ENCODE peak calls at places on chromosomes 12 and 14, in seven cellular contexts. One of them, this sample, is unnamed.

GRCh38 chr12:24921251-24922038 is 27.5 kb downstream of the BCAT1 start:
- DNase-seq in MCF 10A: no peak
- DNase-seq in AG09309: no peak
- DNase-seq in astrocyte of the spinal cord: peak; percentile 19
- DNase-seq in CD8-positive, alpha-beta T cell: no peak
- DNase-seq in fibroblast of mammary gland: peak; percentile 48
- DNase-seq in GM12865: no peak
- DNase-seq in this sample: peak; percentile 50

GRCh38 chr12:95623554-95624170 is 72.4 kb upstream of the USP44 start:
- DNase-seq in astrocyte of the spinal cord: peak; percentile 83
- DNase-seq in fibroblast of mammary gland: peak; percentile 85
- DNase-seq in MCF 10A: peak; percentile 90
- DNase-seq in GM12865: peak; percentile 66
- DNase-seq in CD8-positive, alpha-beta T cell: no peak
- DNase-seq in AG09309: peak; percentile 90
- DNase-seq in this sample: peak; percentile 91

GRCh38 chr12:40054554-40055226 is 51.2 kb downstream of the SLC2A13 start:
- DNase-seq in astrocyte of the spinal cord: peak; percentile 75
- DNase-seq in AG09309: peak; percentile 53
- DNase-seq in CD8-positive, alpha-beta T cell: no peak
- DNase-seq in GM12865: no peak
- DNase-seq in MCF 10A: peak; percentile 61
- DNase-seq in fibroblast of mammary gland: peak; percentile 85
- DNase-seq in this sample: peak; percentile 81

GRCh38 chr12:119179335-119180021 is 747 bp downstream of the HSPB8 start:
- DNase-seq in MCF 10A: peak; percentile 12
- DNase-seq in fibroblast of mammary gland: peak; percentile 58
- DNase-seq in GM12865: no peak
- DNase-seq in astrocyte of the spinal cord: peak; percentile 37
- DNase-seq in AG09309: no peak
- DNase-seq in CD8-positive, alpha-beta T cell: no peak
- DNase-seq in this sample: peak; percentile 40

GRCh38 chr14:106378191-106378590 is 851.8 kb downstream of the TMEM121 start:
- DNase-seq in CD8-positive, alpha-beta T cell: no peak
- DNase-seq in AG09309: no peak
- DNase-seq in MCF 10A: peak; percentile 6
- DNase-seq in fibroblast of mammary gland: no peak
- DNase-seq in astrocyte of the spinal cord: no peak
- DNase-seq in GM12865: no peak
- DNase-seq in this sample: no peak

GRCh38 chr12:51840966-51841365 is 7.6 kb downstream of the FIGNL2 start:
- DNase-seq in AG09309: no peak
- DNase-seq in MCF 10A: no peak
- DNase-seq in astrocyte of the spinal cord: no peak
- DNase-seq in fibroblast of mammary gland: no peak
- DNase-seq in GM12865: no peak
- DNase-seq in CD8-positive, alpha-beta T cell: no peak
- DNase-seq in this sample: no peak

GRCh38 chr12:66662729-66663128 is 16.1 kb downstream of the GRIP1 start:
- DNase-seq in CD8-positive, alpha-beta T cell: no peak
- DNase-seq in AG09309: no peak
- DNase-seq in GM12865: no peak
- DNase-seq in fibroblast of mammary gland: peak; percentile 62
- DNase-seq in MCF 10A: peak; percentile 68
- DNase-seq in astrocyte of the spinal cord: peak; percentile 68
- DNase-seq in this sample: peak; percentile 80

GRCh38 chr12:72207094-72207493 is 65.1 kb upstream of the TRHDE start:
- DNase-seq in AG09309: no peak
- DNase-seq in fibroblast of mammary gland: no peak
- DNase-seq in astrocyte of the spinal cord: no peak
- DNase-seq in MCF 10A: no peak
- DNase-seq in CD8-positive, alpha-beta T cell: no peak
- DNase-seq in GM12865: no peak
- DNase-seq in this sample: no peak

GRCh38 chr14:75196468-75196867 is 20.1 kb upstream of the TMED10 start:
- DNase-seq in GM12865: no peak
- DNase-seq in fibroblast of mammary gland: no peak
- DNase-seq in MCF 10A: no peak
- DNase-seq in AG09309: no peak
- DNase-seq in CD8-positive, alpha-beta T cell: no peak
- DNase-seq in astrocyte of the spinal cord: no peak
- DNase-seq in this sample: no peak

GRCh38 chr12:121996050-121996944 is 25.4 kb upstream of the BCL7A start:
- DNase-seq in MCF 10A: no peak
- DNase-seq in CD8-positive, alpha-beta T cell: no peak
- DNase-seq in astrocyte of the spinal cord: no peak
- DNase-seq in AG09309: no peak
- DNase-seq in GM12865: no peak
- DNase-seq in fibroblast of mammary gland: no peak
- DNase-seq in this sample: no peak

GRCh38 chr12:4700621-4701026 is 19.6 kb upstream of the GALNT8 start:
- DNase-seq in astrocyte of the spinal cord: peak; percentile 52
- DNase-seq in GM12865: no peak
- DNase-seq in AG09309: peak; percentile 4
- DNase-seq in MCF 10A: no peak
- DNase-seq in CD8-positive, alpha-beta T cell: no peak
- DNase-seq in fibroblast of mammary gland: peak; percentile 85
- DNase-seq in this sample: peak; percentile 11

GRCh38 chr14:93520053-93520607 is 89.4 kb downstream of the UNC79 start:
- DNase-seq in fibroblast of mammary gland: peak; percentile 5
- DNase-seq in GM12865: no peak
- DNase-seq in MCF 10A: no peak
- DNase-seq in CD8-positive, alpha-beta T cell: no peak
- DNase-seq in AG09309: no peak
- DNase-seq in astrocyte of the spinal cord: no peak
- DNase-seq in this sample: no peak

GRCh38 chr12:128947199-128947598 is 93.9 kb downstream of the GLT1D1 start:
- DNase-seq in fibroblast of mammary gland: no peak
- DNase-seq in AG09309: no peak
- DNase-seq in astrocyte of the spinal cord: no peak
- DNase-seq in MCF 10A: no peak
- DNase-seq in GM12865: no peak
- DNase-seq in CD8-positive, alpha-beta T cell: no peak
- DNase-seq in this sample: no peak

GRCh38 chr14:83533734-83534133 is 1996.2 kb upstream of the FLRT2 start:
- DNase-seq in AG09309: no peak
- DNase-seq in astrocyte of the spinal cord: no peak
- DNase-seq in fibroblast of mammary gland: no peak
- DNase-seq in GM12865: no peak
- DNase-seq in CD8-positive, alpha-beta T cell: no peak
- DNase-seq in MCF 10A: no peak
- DNase-seq in this sample: no peak

GRCh38 chr12:93719710-93720109 is 42.5 kb downstream of the CRADD start:
- DNase-seq in astrocyte of the spinal cord: no peak
- DNase-seq in CD8-positive, alpha-beta T cell: no peak
- DNase-seq in fibroblast of mammary gland: no peak
- DNase-seq in MCF 10A: no peak
- DNase-seq in AG09309: no peak
- DNase-seq in GM12865: no peak
- DNase-seq in this sample: no peak

GRCh38 chr14:63773504-63773903 is 45.6 kb upstream of the SGPP1 start:
- DNase-seq in fibroblast of mammary gland: no peak
- DNase-seq in GM12865: peak; percentile 26
- DNase-seq in MCF 10A: peak; percentile 63
- DNase-seq in astrocyte of the spinal cord: no peak
- DNase-seq in AG09309: no peak
- DNase-seq in CD8-positive, alpha-beta T cell: no peak
- DNase-seq in this sample: peak; percentile 82

GRCh38 chr12:127300753-127301152 is 966.2 kb upstream of the TMEM132C start:
- DNase-seq in fibroblast of mammary gland: no peak
- DNase-seq in AG09309: no peak
- DNase-seq in astrocyte of the spinal cord: no peak
- DNase-seq in CD8-positive, alpha-beta T cell: no peak
- DNase-seq in MCF 10A: no peak
- DNase-seq in GM12865: no peak
- DNase-seq in this sample: peak; percentile 7

GRCh38 chr14:45177081-45177480 is 41.4 kb downstream of the FANCM start:
- DNase-seq in GM12865: no peak
- DNase-seq in fibroblast of mammary gland: peak; percentile 93
- DNase-seq in CD8-positive, alpha-beta T cell: no peak
- DNase-seq in astrocyte of the spinal cord: peak; percentile 58
- DNase-seq in AG09309: peak; percentile 77
- DNase-seq in MCF 10A: peak; percentile 93
- DNase-seq in this sample: peak; percentile 92

GRCh38 chr12:17062296-17063061 is 456.5 kb upstream of the LMO3 start:
- DNase-seq in astrocyte of the spinal cord: no peak
- DNase-seq in fibroblast of mammary gland: no peak
- DNase-seq in CD8-positive, alpha-beta T cell: no peak
- DNase-seq in GM12865: no peak
- DNase-seq in AG09309: no peak
- DNase-seq in MCF 10A: peak; percentile 35
- DNase-seq in this sample: peak; percentile 82

GRCh38 chr12:10211101-10211974 is 1.3 kb upstream of the GABARAPL1 start:
- DNase-seq in CD8-positive, alpha-beta T cell: no peak
- DNase-seq in fibroblast of mammary gland: no peak
- DNase-seq in astrocyte of the spinal cord: no peak
- DNase-seq in GM12865: no peak
- DNase-seq in MCF 10A: no peak
- DNase-seq in AG09309: no peak
- DNase-seq in this sample: no peak

GRCh38 chr12:114221976-114222630 is 183.8 kb downstream of the TBX5 start:
- DNase-seq in fibroblast of mammary gland: peak; percentile 41
- DNase-seq in AG09309: no peak
- DNase-seq in GM12865: no peak
- DNase-seq in CD8-positive, alpha-beta T cell: no peak
- DNase-seq in astrocyte of the spinal cord: no peak
- DNase-seq in MCF 10A: no peak
- DNase-seq in this sample: no peak

GRCh38 chr12:18684430-18684829 is 53.4 kb downstream of the PLCZ1 start:
- DNase-seq in astrocyte of the spinal cord: no peak
- DNase-seq in CD8-positive, alpha-beta T cell: no peak
- DNase-seq in fibroblast of mammary gland: peak; percentile 20
- DNase-seq in GM12865: no peak
- DNase-seq in MCF 10A: peak; percentile 12
- DNase-seq in AG09309: no peak
- DNase-seq in this sample: peak; percentile 72

GRCh38 chr12:18681818-18682217 is 56.0 kb downstream of the PLCZ1 start:
- DNase-seq in CD8-positive, alpha-beta T cell: no peak
- DNase-seq in AG09309: no peak
- DNase-seq in GM12865: no peak
- DNase-seq in fibroblast of mammary gland: no peak
- DNase-seq in MCF 10A: no peak
- DNase-seq in astrocyte of the spinal cord: no peak
- DNase-seq in this sample: no peak

GRCh38 chr12:18683603-18684002 is 54.2 kb downstream of the PLCZ1 start:
- DNase-seq in AG09309: no peak
- DNase-seq in MCF 10A: peak; percentile 37
- DNase-seq in GM12865: no peak
- DNase-seq in astrocyte of the spinal cord: peak; percentile 27
- DNase-seq in CD8-positive, alpha-beta T cell: no peak
- DNase-seq in fibroblast of mammary gland: peak; percentile 38
- DNase-seq in this sample: peak; percentile 82
- TF ChIP-seq CTCF in AG09309: no peak
- TF ChIP-seq CTCF in MCF 10A: no peak
- TF ChIP-seq CTCF in GM12865: no peak
- TF ChIP-seq CTCF in astrocyte of the spinal cord: no peak
- TF ChIP-seq CTCF in CD8-positive, alpha-beta T cell: no peak
- TF ChIP-seq CTCF in fibroblast of mammary gland: no peak
- TF ChIP-seq CTCF in this sample: no peak

GRCh38 chr12:15982471-15982870 is 71.3 kb downstream of the DERA start:
- DNase-seq in astrocyte of the spinal cord: peak; percentile 62
- DNase-seq in MCF 10A: peak; percentile 23
- DNase-seq in CD8-positive, alpha-beta T cell: no peak
- DNase-seq in GM12865: no peak
- DNase-seq in AG09309: peak; percentile 50
- DNase-seq in fibroblast of mammary gland: peak; percentile 68
- DNase-seq in this sample: no peak
- TF ChIP-seq CTCF in astrocyte of the spinal cord: peak; percentile 62
- TF ChIP-seq CTCF in MCF 10A: peak; percentile 26
- TF ChIP-seq CTCF in CD8-positive, alpha-beta T cell: no peak
- TF ChIP-seq CTCF in GM12865: no peak
- TF ChIP-seq CTCF in AG09309: peak; percentile 57
- TF ChIP-seq CTCF in fibroblast of mammary gland: peak; percentile 73
- TF ChIP-seq CTCF in this sample: peak; percentile 47

DNA sequence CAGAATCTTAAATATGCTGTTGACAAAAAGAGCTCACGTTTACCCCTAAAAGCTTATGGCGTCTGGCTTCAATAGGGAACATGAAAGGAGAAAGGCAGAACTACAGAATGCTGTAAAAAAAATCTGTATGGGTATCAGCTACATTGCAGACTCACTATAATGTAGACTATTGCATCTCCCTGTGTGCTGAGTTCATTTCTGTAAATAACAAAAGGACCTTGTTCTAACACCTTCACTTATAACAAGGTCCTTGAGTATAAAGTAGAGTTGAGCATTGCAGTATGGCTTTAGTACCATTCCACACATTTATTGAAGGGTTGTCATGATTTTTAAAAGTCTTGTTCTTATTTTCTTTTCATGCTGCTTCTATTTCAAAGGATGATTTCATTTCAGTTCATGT is 165.3 kb downstream of the NPAS3 start:
- DNase-seq in fibroblast of mammary gland: no peak
- DNase-seq in GM12865: no peak
- DNase-seq in AG09309: no peak
- DNase-seq in astrocyte of the spinal cord: no peak
- DNase-seq in CD8-positive, alpha-beta T cell: no peak
- DNase-seq in MCF 10A: no peak
- DNase-seq in this sample: no peak
- TF ChIP-seq CTCF in fibroblast of mammary gland: no peak
- TF ChIP-seq CTCF in GM12865: no peak
- TF ChIP-seq CTCF in AG09309: no peak
- TF ChIP-seq CTCF in astrocyte of the spinal cord: no peak
- TF ChIP-seq CTCF in CD8-positive, alpha-beta T cell: no peak
- TF ChIP-seq CTCF in MCF 10A: no peak
- TF ChIP-seq CTCF in this sample: no peak

GRCh38 chr12:30968211-30968610 is 41.7 kb downstream of the TSPAN11 start:
- DNase-seq in fibroblast of mammary gland: no peak
- DNase-seq in MCF 10A: no peak
- DNase-seq in GM12865: no peak
- DNase-seq in AG09309: no peak
- DNase-seq in CD8-positive, alpha-beta T cell: no peak
- DNase-seq in astrocyte of the spinal cord: no peak
- DNase-seq in this sample: no peak

GRCh38 chr12:30964896-30965612 is 38.5 kb downstream of the TSPAN11 start:
- DNase-seq in CD8-positive, alpha-beta T cell: no peak
- DNase-seq in MCF 10A: no peak
- DNase-seq in GM12865: no peak
- DNase-seq in fibroblast of mammary gland: no peak
- DNase-seq in AG09309: no peak
- DNase-seq in astrocyte of the spinal cord: no peak
- DNase-seq in this sample: no peak

GRCh38 chr12:30963709-30964564 is 37.4 kb downstream of the TSPAN11 start:
- DNase-seq in CD8-positive, alpha-beta T cell: no peak
- DNase-seq in fibroblast of mammary gland: no peak
- DNase-seq in GM12865: no peak
- DNase-seq in astrocyte of the spinal cord: no peak
- DNase-seq in AG09309: no peak
- DNase-seq in MCF 10A: no peak
- DNase-seq in this sample: no peak

GRCh38 chr12:30967026-30967425 is 40.5 kb downstream of the TSPAN11 start:
- DNase-seq in MCF 10A: no peak
- DNase-seq in fibroblast of mammary gland: no peak
- DNase-seq in astrocyte of the spinal cord: no peak
- DNase-seq in GM12865: no peak
- DNase-seq in CD8-positive, alpha-beta T cell: no peak
- DNase-seq in AG09309: no peak
- DNase-seq in this sample: no peak

DNA sequence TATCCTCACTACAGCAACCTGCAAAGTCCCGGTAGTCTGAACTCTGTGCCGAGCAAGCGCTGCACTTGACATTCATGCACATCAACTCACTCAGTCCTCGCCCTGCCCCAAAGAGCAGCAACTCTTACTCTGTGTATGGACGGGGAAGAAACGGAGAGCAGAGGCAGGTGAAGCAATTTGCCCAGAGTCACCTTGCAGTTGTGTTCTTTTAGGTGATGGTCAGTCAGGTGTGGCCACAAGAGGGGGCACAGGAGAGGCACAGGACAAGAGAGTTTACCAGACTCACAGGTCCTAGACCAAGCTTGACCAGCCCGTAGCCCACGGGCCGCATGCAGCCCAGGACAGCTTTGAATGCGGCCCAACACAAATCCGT is 39.1 kb downstream of the TSPAN11 start:
- DNase-seq in AG09309: no peak
- DNase-seq in fibroblast of mammary gland: no peak
- DNase-seq in GM12865: no peak
- DNase-seq in CD8-positive, alpha-beta T cell: no peak
- DNase-seq in MCF 10A: peak; percentile 32
- DNase-seq in astrocyte of the spinal cord: no peak
- DNase-seq in this sample: no peak
- TF ChIP-seq CTCF in AG09309: peak; percentile 27
- TF ChIP-seq CTCF in fibroblast of mammary gland: peak; percentile 18
- TF ChIP-seq CTCF in GM12865: no peak
- TF ChIP-seq CTCF in CD8-positive, alpha-beta T cell: no peak
- TF ChIP-seq CTCF in MCF 10A: peak; percentile 6
- TF ChIP-seq CTCF in astrocyte of the spinal cord: peak; percentile 23
- TF ChIP-seq CTCF in this sample: peak; percentile 6

This sample was measured in epithelial cell of esophagus.